ENCODE peak calls at places on chromosome 3, in seven cellular contexts. One of them, this sample, is unnamed.

GRCh38 chr3:160372780-160373179 is 26.2 kb downstream of the IFT80 start:
- DNase-seq in ovary: no peak
- DNase-seq in GM12865: no peak
- DNase-seq in uterus: no peak
- DNase-seq in naive thymus-derived CD4-positive, alpha-beta T cell: no peak
- DNase-seq in GM06990: no peak
- DNase-seq in OCI-LY7: no peak
- DNase-seq in this sample: peak; percentile 63

GRCh38 chr3:54817628-54818027 is 110.2 kb downstream of the LRTM1 start:
- DNase-seq in naive thymus-derived CD4-positive, alpha-beta T cell: no peak
- DNase-seq in GM12865: no peak
- DNase-seq in uterus: no peak
- DNase-seq in OCI-LY7: no peak
- DNase-seq in ovary: no peak
- DNase-seq in GM06990: no peak
- DNase-seq in this sample: no peak

GRCh38 chr3:66808891-66809578 is 189.1 kb upstream of the KBTBD8 start:
- DNase-seq in GM06990: no peak
- DNase-seq in GM12865: no peak
- DNase-seq in naive thymus-derived CD4-positive, alpha-beta T cell: no peak
- DNase-seq in OCI-LY7: no peak
- DNase-seq in ovary: no peak
- DNase-seq in uterus: no peak
- DNase-seq in this sample: no peak

GRCh38 chr3:106206165-106206564 is 337.4 kb upstream of the CBLB start:
- DNase-seq in GM06990: no peak
- DNase-seq in OCI-LY7: peak; percentile 54
- DNase-seq in ovary: no peak
- DNase-seq in GM12865: peak; percentile 70
- DNase-seq in naive thymus-derived CD4-positive, alpha-beta T cell: peak; percentile 39
- DNase-seq in uterus: no peak
- DNase-seq in this sample: no peak

GRCh38 chr3:116111765-116112164 is 333.5 kb downstream of the LSAMP start:
- DNase-seq in GM12865: no peak
- DNase-seq in naive thymus-derived CD4-positive, alpha-beta T cell: no peak
- DNase-seq in GM06990: no peak
- DNase-seq in ovary: no peak
- DNase-seq in OCI-LY7: no peak
- DNase-seq in uterus: no peak
- DNase-seq in this sample: no peak

GRCh38 chr3:184229424-184230080 is at the start of gene VWA5B2:
- DNase-seq in naive thymus-derived CD4-positive, alpha-beta T cell: peak; percentile 68
- DNase-seq in OCI-LY7: peak; percentile 35
- DNase-seq in GM06990: peak; percentile 79
- DNase-seq in GM12865: peak; percentile 72
- DNase-seq in uterus: peak; percentile 60
- DNase-seq in ovary: peak; percentile 66
- DNase-seq in this sample: peak; percentile 71

GRCh38 chr3:29577250-29577649 is 296.4 kb downstream of the RBMS3 start:
- DNase-seq in naive thymus-derived CD4-positive, alpha-beta T cell: no peak
- DNase-seq in GM12865: no peak
- DNase-seq in uterus: no peak
- DNase-seq in ovary: no peak
- DNase-seq in GM06990: no peak
- DNase-seq in OCI-LY7: no peak
- DNase-seq in this sample: peak; percentile 0

GRCh38 chr3:120433662-120434331 is 17.0 kb downstream of the FSTL1 start:
- DNase-seq in ovary: no peak
- DNase-seq in GM06990: no peak
- DNase-seq in naive thymus-derived CD4-positive, alpha-beta T cell: no peak
- DNase-seq in OCI-LY7: no peak
- DNase-seq in uterus: no peak
- DNase-seq in GM12865: no peak
- DNase-seq in this sample: no peak

GRCh38 chr3:111617912-111618601 is 22.9 kb upstream of the ZBED2 start:
- DNase-seq in GM12865: no peak
- DNase-seq in ovary: no peak
- DNase-seq in GM06990: no peak
- DNase-seq in OCI-LY7: no peak
- DNase-seq in uterus: no peak
- DNase-seq in naive thymus-derived CD4-positive, alpha-beta T cell: no peak
- DNase-seq in this sample: peak; percentile 68

GRCh38 chr3:57948782-57949242 is 59.4 kb upstream of the FLNB start:
- DNase-seq in GM06990: no peak
- DNase-seq in naive thymus-derived CD4-positive, alpha-beta T cell: no peak
- DNase-seq in GM12865: no peak
- DNase-seq in OCI-LY7: no peak
- DNase-seq in uterus: no peak
- DNase-seq in ovary: peak; percentile 30
- DNase-seq in this sample: no peak

GRCh38 chr3:174541708-174542107 is 317.4 kb upstream of the NAALADL2 start:
- DNase-seq in naive thymus-derived CD4-positive, alpha-beta T cell: no peak
- DNase-seq in OCI-LY7: no peak
- DNase-seq in GM06990: no peak
- DNase-seq in GM12865: no peak
- DNase-seq in uterus: no peak
- DNase-seq in ovary: no peak
- DNase-seq in this sample: no peak

GRCh38 chr3:44870375-44871061 is 3.9 kb upstream of the TGM4 start:
- DNase-seq in GM06990: no peak
- DNase-seq in ovary: no peak
- DNase-seq in naive thymus-derived CD4-positive, alpha-beta T cell: no peak
- DNase-seq in OCI-LY7: no peak
- DNase-seq in GM12865: no peak
- DNase-seq in uterus: no peak
- DNase-seq in this sample: no peak

GRCh38 chr3:60810876-60811275 is 440.4 kb downstream of the FHIT start:
- DNase-seq in naive thymus-derived CD4-positive, alpha-beta T cell: no peak
- DNase-seq in GM06990: no peak
- DNase-seq in uterus: no peak
- DNase-seq in ovary: no peak
- DNase-seq in GM12865: no peak
- DNase-seq in OCI-LY7: no peak
- DNase-seq in this sample: no peak

GRCh38 chr3:49174586-49174985 is 3.2 kb downstream of the KLHDC8B start:
- DNase-seq in GM06990: no peak
- DNase-seq in uterus: no peak
- DNase-seq in ovary: no peak
- DNase-seq in GM12865: no peak
- DNase-seq in OCI-LY7: no peak
- DNase-seq in naive thymus-derived CD4-positive, alpha-beta T cell: no peak
- DNase-seq in this sample: no peak

GRCh38 chr3:100107227-100107626 is 7.1 kb downstream of the FILIP1L start:
- DNase-seq in naive thymus-derived CD4-positive, alpha-beta T cell: no peak
- DNase-seq in GM12865: no peak
- DNase-seq in uterus: no peak
- DNase-seq in OCI-LY7: no peak
- DNase-seq in ovary: no peak
- DNase-seq in GM06990: no peak
- DNase-seq in this sample: peak; percentile 13

GRCh38 chr3:142459096-142459495 is 11.3 kb upstream of the XRN1 start:
- DNase-seq in GM12865: no peak
- DNase-seq in GM06990: no peak
- DNase-seq in OCI-LY7: no peak
- DNase-seq in naive thymus-derived CD4-positive, alpha-beta T cell: no peak
- DNase-seq in uterus: no peak
- DNase-seq in ovary: no peak
- DNase-seq in this sample: no peak

GRCh38 chr3:129549006-129549800 is 6.2 kb downstream of the H1-8 start:
- DNase-seq in OCI-LY7: no peak
- DNase-seq in naive thymus-derived CD4-positive, alpha-beta T cell: no peak
- DNase-seq in ovary: no peak
- DNase-seq in GM06990: no peak
- DNase-seq in GM12865: no peak
- DNase-seq in uterus: no peak
- DNase-seq in this sample: no peak

DNA sequence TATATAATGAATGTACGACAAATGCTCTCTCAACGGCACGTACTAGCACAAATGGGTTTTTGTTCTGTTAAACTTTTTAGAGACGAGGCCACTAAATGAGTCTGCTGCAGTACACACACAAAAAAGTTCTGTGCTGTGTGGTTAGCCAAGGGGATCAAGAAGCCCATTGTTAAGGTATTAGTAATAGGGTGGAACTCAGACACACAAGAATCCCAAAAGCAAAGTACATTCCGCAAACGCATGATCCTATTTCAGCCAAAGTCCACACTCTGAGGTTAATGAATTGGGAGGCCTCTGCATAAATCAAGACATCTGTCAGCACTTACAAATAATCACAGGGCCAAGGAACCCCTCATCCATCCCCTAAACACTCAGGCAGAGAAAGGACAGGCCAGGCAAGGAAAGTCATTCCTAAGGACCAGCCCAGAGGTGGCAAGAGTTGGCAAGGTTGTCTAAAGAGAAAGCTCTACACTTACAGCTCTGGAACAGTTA is 12.1 kb downstream of the OSBPL10 start:
- DNase-seq in OCI-LY7: no peak
- DNase-seq in ovary: no peak
- DNase-seq in uterus: no peak
- DNase-seq in GM06990: no peak
- DNase-seq in naive thymus-derived CD4-positive, alpha-beta T cell: no peak
- DNase-seq in GM12865: no peak
- DNase-seq in this sample: peak; percentile 63
- H3K4me3 ChIP-seq in OCI-LY7: peak overlapping the region; percentile 91
- H3K4me3 ChIP-seq in ovary: no peak overlapping the region
- H3K4me3 ChIP-seq in uterus: no peak overlapping the region
- H3K4me3 ChIP-seq in GM06990: no peak overlapping the region
- H3K4me3 ChIP-seq in naive thymus-derived CD4-positive, alpha-beta T cell: no peak overlapping the region
- H3K4me3 ChIP-seq in GM12865: no peak overlapping the region
- H3K4me3 ChIP-seq in this sample: peak overlapping the region; percentile 17

DNA sequence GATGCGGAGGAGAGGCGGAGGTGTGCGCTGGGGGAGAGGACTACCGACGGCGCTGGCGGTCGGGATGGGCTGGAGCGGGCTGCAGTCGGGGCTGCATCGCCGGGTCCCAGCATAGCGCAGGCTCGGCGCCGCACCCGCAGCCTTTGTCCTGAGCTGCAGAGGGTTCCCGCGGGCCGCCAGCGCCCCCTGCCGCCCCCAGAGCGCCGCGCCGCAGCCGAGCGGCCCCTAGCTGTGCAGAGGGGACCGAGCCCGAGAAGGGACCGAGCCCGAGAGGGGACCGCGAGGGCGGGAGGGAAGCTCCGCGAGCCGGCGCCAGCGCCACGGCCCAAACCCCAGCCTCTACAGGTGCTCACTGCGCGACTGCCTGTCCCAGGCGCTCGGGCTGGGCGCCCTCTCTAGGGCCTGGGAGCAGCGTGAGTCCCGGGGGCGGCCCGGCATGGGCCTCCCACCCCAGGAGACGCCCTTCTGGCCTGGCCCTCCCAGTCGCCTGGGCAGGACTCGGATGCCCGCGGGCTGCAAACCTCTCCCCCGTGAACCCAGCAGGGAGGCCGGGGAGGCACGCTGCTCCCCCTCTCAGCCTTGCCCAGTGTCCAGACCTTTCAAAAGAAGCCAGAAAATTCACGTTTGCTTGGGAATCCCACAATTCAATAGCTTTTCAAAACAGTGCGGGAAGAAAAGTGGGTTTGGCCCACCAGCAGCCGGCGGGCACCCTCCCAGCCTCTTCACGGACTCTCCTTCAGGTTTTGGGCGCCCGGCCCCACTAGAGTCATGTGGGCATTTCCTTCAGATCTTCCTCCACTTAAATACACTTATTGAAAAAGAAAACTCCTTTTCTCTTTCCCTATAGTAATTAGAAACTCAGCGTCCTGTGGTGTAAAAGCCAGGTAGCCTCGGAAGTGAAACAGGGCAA is 134.7 kb downstream of the TPRA1 start:
- DNase-seq in GM12865: peak; percentile 71
- DNase-seq in uterus: peak; percentile 55
- DNase-seq in ovary: peak; percentile 87
- DNase-seq in naive thymus-derived CD4-positive, alpha-beta T cell: peak; percentile 44
- DNase-seq in GM06990: peak; percentile 75
- DNase-seq in OCI-LY7: peak; percentile 21
- DNase-seq in this sample: peak; percentile 71
- H3K4me3 ChIP-seq in GM12865: no peak overlapping the region
- H3K4me3 ChIP-seq in uterus: no peak overlapping the region
- H3K4me3 ChIP-seq in ovary: no peak overlapping the region
- H3K4me3 ChIP-seq in naive thymus-derived CD4-positive, alpha-beta T cell: no peak overlapping the region
- H3K4me3 ChIP-seq in GM06990: no peak overlapping the region
- H3K4me3 ChIP-seq in OCI-LY7: no peak overlapping the region
- H3K4me3 ChIP-seq in this sample: peak overlapping the region; percentile 32

GRCh38 chr3:78889345-78889744 is 878.5 kb downstream of the ROBO1 start:
- DNase-seq in uterus: no peak
- DNase-seq in OCI-LY7: no peak
- DNase-seq in ovary: no peak
- DNase-seq in naive thymus-derived CD4-positive, alpha-beta T cell: no peak
- DNase-seq in GM12865: no peak
- DNase-seq in GM06990: no peak
- DNase-seq in this sample: no peak

GRCh38 chr3:78888650-78889049 is 879.1 kb downstream of the ROBO1 start:
- DNase-seq in ovary: no peak
- DNase-seq in GM06990: no peak
- DNase-seq in GM12865: no peak
- DNase-seq in naive thymus-derived CD4-positive, alpha-beta T cell: no peak
- DNase-seq in OCI-LY7: no peak
- DNase-seq in uterus: no peak
- DNase-seq in this sample: no peak

GRCh38 chr3:78887608-78888011 is 880.2 kb downstream of the ROBO1 start:
- DNase-seq in GM06990: no peak
- DNase-seq in uterus: no peak
- DNase-seq in ovary: no peak
- DNase-seq in naive thymus-derived CD4-positive, alpha-beta T cell: no peak
- DNase-seq in GM12865: peak; percentile 43
- DNase-seq in OCI-LY7: no peak
- DNase-seq in this sample: no peak

GRCh38 chr3:78887029-78887428 is 880.8 kb downstream of the ROBO1 start:
- DNase-seq in GM12865: no peak
- DNase-seq in ovary: no peak
- DNase-seq in naive thymus-derived CD4-positive, alpha-beta T cell: no peak
- DNase-seq in OCI-LY7: no peak
- DNase-seq in uterus: no peak
- DNase-seq in GM06990: no peak
- DNase-seq in this sample: no peak
- H3K4me3 ChIP-seq in GM12865: no peak overlapping the region
- H3K4me3 ChIP-seq in ovary: no peak overlapping the region
- H3K4me3 ChIP-seq in naive thymus-derived CD4-positive, alpha-beta T cell: no peak overlapping the region
- H3K4me3 ChIP-seq in OCI-LY7: no peak overlapping the region
- H3K4me3 ChIP-seq in uterus: no peak overlapping the region
- H3K4me3 ChIP-seq in GM06990: no peak overlapping the region
- H3K4me3 ChIP-seq in this sample: no peak overlapping the region

DNA sequence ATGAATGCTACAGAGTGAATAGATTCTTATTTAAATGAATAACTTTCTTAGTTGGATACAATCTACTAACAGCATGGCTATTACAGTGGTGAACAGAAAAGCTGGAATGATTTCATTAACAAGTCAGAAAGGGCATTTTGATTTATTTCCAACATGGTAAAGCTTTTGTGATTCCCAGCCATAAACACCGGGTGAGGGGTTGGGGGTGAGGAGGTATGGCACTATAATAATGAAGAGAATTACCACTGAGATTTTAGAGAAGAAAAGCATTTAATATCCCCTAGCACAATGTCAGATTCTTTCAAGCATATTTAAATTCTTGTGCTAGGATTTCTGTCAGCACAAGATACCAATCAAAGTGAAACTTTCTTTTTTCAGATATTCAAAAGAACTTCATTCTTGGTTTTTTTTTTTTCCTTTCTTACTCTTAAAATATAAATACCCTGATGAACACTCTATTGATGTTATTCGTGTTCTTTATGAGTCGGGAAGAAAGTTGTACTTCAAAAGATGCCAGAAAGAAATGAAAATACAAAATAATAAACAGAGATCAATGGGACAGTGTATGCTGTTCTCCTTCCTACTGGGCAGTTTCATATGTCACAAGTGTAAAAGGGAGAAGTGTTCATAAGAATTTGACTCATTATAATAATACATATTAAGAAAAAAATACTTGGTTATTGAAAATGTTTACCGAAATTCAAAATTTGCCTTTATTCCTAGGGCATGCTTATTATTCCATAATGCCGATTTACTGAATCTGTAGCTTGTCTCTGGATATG is 522.8 kb downstream of the CADM2 start:
- DNase-seq in uterus: no peak
- DNase-seq in naive thymus-derived CD4-positive, alpha-beta T cell: no peak
- DNase-seq in GM06990: no peak
- DNase-seq in ovary: no peak
- DNase-seq in GM12865: no peak
- DNase-seq in OCI-LY7: no peak
- DNase-seq in this sample: no peak
- H3K4me3 ChIP-seq in uterus: no peak overlapping the region
- H3K4me3 ChIP-seq in naive thymus-derived CD4-positive, alpha-beta T cell: no peak overlapping the region
- H3K4me3 ChIP-seq in GM06990: no peak overlapping the region
- H3K4me3 ChIP-seq in ovary: no peak overlapping the region
- H3K4me3 ChIP-seq in GM12865: no peak overlapping the region
- H3K4me3 ChIP-seq in OCI-LY7: no peak overlapping the region
- H3K4me3 ChIP-seq in this sample: no peak overlapping the region